ENCODE peak calls at places on chromosomes 1 and 21, in five cellular contexts. One of them, this sample, is unnamed.

GRCh38 chr1:173960625-173961024 is 43.5 kb upstream of the SERPINC1 start:
- DNase-seq in ascending aorta: no peak
- DNase-seq in DND-41: no peak
- DNase-seq in thoracic aorta: no peak
- DNase-seq in neural progenitor cell: no peak
- DNase-seq in this sample: no peak

GRCh38 chr1:245298781-245299180 is 144.0 kb downstream of the KIF26B start:
- DNase-seq in thoracic aorta: no peak
- DNase-seq in DND-41: no peak
- DNase-seq in neural progenitor cell: no peak
- DNase-seq in ascending aorta: no peak
- DNase-seq in this sample: no peak

GRCh38 chr1:6471969-6472368 is 6.0 kb upstream of the TNFRSF25 start:
- DNase-seq in ascending aorta: no peak
- DNase-seq in neural progenitor cell: no peak
- DNase-seq in DND-41: no peak
- DNase-seq in thoracic aorta: no peak
- DNase-seq in this sample: peak; percentile 87

GRCh38 chr1:172990598-172991215 is 60.0 kb downstream of the TNFSF18 start:
- DNase-seq in ascending aorta: no peak
- DNase-seq in DND-41: no peak
- DNase-seq in thoracic aorta: no peak
- DNase-seq in neural progenitor cell: no peak
- DNase-seq in this sample: no peak

GRCh38 chr21:46000731-46001641 is 19.4 kb downstream of the COL6A1 start:
- DNase-seq in thoracic aorta: peak; percentile 1
- DNase-seq in ascending aorta: peak; percentile 53
- DNase-seq in DND-41: no peak
- DNase-seq in neural progenitor cell: no peak
- DNase-seq in this sample: peak; percentile 43

GRCh38 chr21:38448619-38449186 is 49.6 kb downstream of the ERG start:
- DNase-seq in DND-41: no peak
- DNase-seq in ascending aorta: no peak
- DNase-seq in thoracic aorta: no peak
- DNase-seq in neural progenitor cell: peak; percentile 86
- DNase-seq in this sample: no peak

GRCh38 chr1:110610084-110610483 is 3.9 kb upstream of the KCNA2 start:
- DNase-seq in neural progenitor cell: no peak
- DNase-seq in DND-41: no peak
- DNase-seq in ascending aorta: peak; percentile 48
- DNase-seq in thoracic aorta: no peak
- DNase-seq in this sample: no peak

GRCh38 chr21:45004481-45005263 is 64.8 kb downstream of the SLX9 start:
- DNase-seq in DND-41: no peak
- DNase-seq in ascending aorta: peak; percentile 58
- DNase-seq in thoracic aorta: no peak
- DNase-seq in neural progenitor cell: no peak
- DNase-seq in this sample: peak; percentile 35

GRCh38 chr1:226655251-226656163 is 83.6 kb downstream of the ITPKB start:
- DNase-seq in ascending aorta: no peak
- DNase-seq in thoracic aorta: no peak
- DNase-seq in DND-41: peak; percentile 42
- DNase-seq in neural progenitor cell: no peak
- DNase-seq in this sample: peak; percentile 42

GRCh38 chr1:154599658-154600057 is 8.3 kb downstream of the ADAR start:
- DNase-seq in ascending aorta: no peak
- DNase-seq in DND-41: no peak
- DNase-seq in thoracic aorta: no peak
- DNase-seq in neural progenitor cell: no peak
- DNase-seq in this sample: no peak

GRCh38 chr1:2206813-2207488 is 12.4 kb upstream of the FAAP20 start:
- DNase-seq in thoracic aorta: no peak
- DNase-seq in neural progenitor cell: no peak
- DNase-seq in DND-41: no peak
- DNase-seq in ascending aorta: no peak
- DNase-seq in this sample: peak; percentile 58

GRCh38 chr1:198273901-198274300 is 117.1 kb downstream of the NEK7 start:
- DNase-seq in neural progenitor cell: no peak
- DNase-seq in thoracic aorta: no peak
- DNase-seq in ascending aorta: no peak
- DNase-seq in DND-41: no peak
- DNase-seq in this sample: no peak

GRCh38 chr21:31515253-31515652 is 144.2 kb upstream of the SOD1 start:
- DNase-seq in thoracic aorta: no peak
- DNase-seq in DND-41: no peak
- DNase-seq in ascending aorta: no peak
- DNase-seq in neural progenitor cell: no peak
- DNase-seq in this sample: no peak

GRCh38 chr1:153616885-153617428 is 832 bp upstream of the S100A14 start:
- DNase-seq in neural progenitor cell: no peak
- DNase-seq in DND-41: no peak
- DNase-seq in ascending aorta: no peak
- DNase-seq in thoracic aorta: no peak
- DNase-seq in this sample: no peak

DNA sequence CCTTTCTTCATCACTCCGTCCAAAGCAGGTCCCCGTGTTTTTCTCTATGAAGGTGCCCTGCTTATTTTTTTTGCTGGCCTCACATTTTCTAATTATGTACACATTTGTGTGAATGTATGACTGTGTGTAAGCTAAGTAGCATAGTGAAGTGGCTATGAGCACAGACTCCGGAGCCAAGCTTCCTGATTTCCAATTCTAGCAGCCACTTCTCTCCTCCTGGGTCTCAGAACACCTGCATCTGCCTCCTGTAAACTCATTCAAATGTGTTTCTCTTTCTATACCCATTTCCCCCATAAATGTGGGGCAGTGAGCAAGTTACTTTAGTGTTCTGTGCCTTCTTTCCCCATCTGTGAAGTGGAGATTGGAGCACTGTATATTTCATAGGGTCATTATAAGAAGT is 2.1 kb downstream of the SLAMF6 start:
- DNase-seq in thoracic aorta: no peak
- DNase-seq in DND-41: no peak
- DNase-seq in ascending aorta: no peak
- DNase-seq in neural progenitor cell: no peak
- DNase-seq in this sample: no peak
- H3K4me3 ChIP-seq in thoracic aorta: no peak overlapping the region
- H3K4me3 ChIP-seq in DND-41: no peak overlapping the region
- H3K4me3 ChIP-seq in ascending aorta: no peak overlapping the region
- H3K4me3 ChIP-seq in neural progenitor cell: no peak overlapping the region
- H3K4me3 ChIP-seq in this sample: no peak overlapping the region

GRCh38 chr1:100279358-100279923 is 13.4 kb downstream of the RTCA start:
- DNase-seq in neural progenitor cell: no peak
- DNase-seq in DND-41: no peak
- DNase-seq in thoracic aorta: no peak
- DNase-seq in ascending aorta: no peak
- DNase-seq in this sample: no peak
- H3K36me3 ChIP-seq in neural progenitor cell: peaks cover 39% of the 10 kb centered on the region
- H3K36me3 ChIP-seq in DND-41: peaks cover 89% of the 10 kb centered on the region
- H3K36me3 ChIP-seq in thoracic aorta: peaks cover 40% of the 10 kb centered on the region
- H3K36me3 ChIP-seq in ascending aorta: peaks cover 59% of the 10 kb centered on the region
- H3K36me3 ChIP-seq in this sample: no peaks in the 10 kb centered on the region

GRCh38 chr1:64507897-64508296 is 38.0 kb downstream of the CACHD1 start:
- DNase-seq in DND-41: no peak
- DNase-seq in neural progenitor cell: no peak
- DNase-seq in ascending aorta: no peak
- DNase-seq in thoracic aorta: no peak
- DNase-seq in this sample: no peak

GRCh38 chr1:64502924-64503323 is 33.0 kb downstream of the CACHD1 start:
- DNase-seq in DND-41: no peak
- DNase-seq in neural progenitor cell: no peak
- DNase-seq in thoracic aorta: no peak
- DNase-seq in ascending aorta: no peak
- DNase-seq in this sample: no peak

GRCh38 chr1:64505944-64506658 is 36.2 kb downstream of the CACHD1 start:
- DNase-seq in neural progenitor cell: no peak
- DNase-seq in ascending aorta: no peak
- DNase-seq in DND-41: no peak
- DNase-seq in thoracic aorta: no peak
- DNase-seq in this sample: peak; percentile 57

GRCh38 chr1:64508521-64509096 is 38.7 kb downstream of the CACHD1 start:
- DNase-seq in DND-41: no peak
- DNase-seq in neural progenitor cell: peak; percentile 43
- DNase-seq in ascending aorta: no peak
- DNase-seq in thoracic aorta: no peak
- DNase-seq in this sample: no peak

DNA sequence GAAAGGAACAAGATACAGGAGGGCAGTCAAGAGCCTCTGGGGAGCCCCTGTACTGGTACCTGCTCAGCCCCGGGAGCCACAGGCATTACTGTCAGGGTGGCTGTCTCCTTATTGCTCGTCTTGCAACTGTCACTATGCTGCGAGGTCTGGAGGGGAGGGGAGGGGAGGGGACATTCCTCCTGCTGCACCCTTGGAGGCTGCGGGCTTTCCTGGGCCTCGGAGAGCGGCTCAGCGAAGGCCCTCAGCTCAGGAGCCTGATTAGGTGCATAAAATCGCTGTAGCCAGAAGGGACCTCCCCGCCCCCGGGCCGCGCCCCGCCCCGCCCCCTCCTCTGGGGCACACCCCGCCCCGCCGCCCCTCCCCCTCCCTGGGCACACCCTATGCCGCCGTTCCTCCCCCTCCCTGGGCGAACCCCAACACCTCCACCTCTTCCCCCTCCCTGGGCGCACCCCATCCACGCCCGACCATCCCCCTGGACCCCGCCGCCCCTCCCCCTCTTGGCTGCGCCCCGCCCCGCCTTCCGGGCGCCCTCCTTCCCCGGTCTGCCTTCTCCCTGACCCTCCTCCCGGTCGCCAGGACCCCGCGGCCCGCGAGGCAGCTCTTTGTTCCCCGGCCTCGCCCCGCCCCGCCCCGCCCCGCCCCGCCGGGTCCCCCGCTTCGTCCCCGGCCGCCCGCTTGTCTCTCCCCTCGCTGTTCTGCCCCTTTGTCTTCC is 35.5 kb downstream of the CACHD1 start:
- DNase-seq in thoracic aorta: no peak
- DNase-seq in DND-41: no peak
- DNase-seq in neural progenitor cell: peak; percentile 89
- DNase-seq in ascending aorta: no peak
- DNase-seq in this sample: peak; percentile 78
- H3K4me3 ChIP-seq in thoracic aorta: peak overlapping the region; percentile 75
- H3K4me3 ChIP-seq in DND-41: no peak overlapping the region
- H3K4me3 ChIP-seq in neural progenitor cell: peak overlapping the region; percentile 42
- H3K4me3 ChIP-seq in ascending aorta: peak overlapping the region; percentile 62
- H3K4me3 ChIP-seq in this sample: no peak overlapping the region

GRCh38 chr1:204980870-204981405 is 62.1 kb upstream of the CNTN2 start:
- DNase-seq in neural progenitor cell: no peak
- DNase-seq in ascending aorta: no peak
- DNase-seq in thoracic aorta: no peak
- DNase-seq in DND-41: no peak
- DNase-seq in this sample: no peak
- H3K36me3 ChIP-seq in neural progenitor cell: no peaks in the 10 kb centered on the region
- H3K36me3 ChIP-seq in ascending aorta: peaks cover 2% of the 10 kb centered on the region
- H3K36me3 ChIP-seq in thoracic aorta: no peaks in the 10 kb centered on the region
- H3K36me3 ChIP-seq in DND-41: no peaks in the 10 kb centered on the region
- H3K36me3 ChIP-seq in this sample: no peaks in the 10 kb centered on the region

GRCh38 chr1:56590520-56591011 is 11.2 kb upstream of the PLPP3 start:
- DNase-seq in DND-41: no peak
- DNase-seq in ascending aorta: no peak
- DNase-seq in thoracic aorta: no peak
- DNase-seq in neural progenitor cell: no peak
- DNase-seq in this sample: no peak
- H3K4me3 ChIP-seq in DND-41: no peak overlapping the region
- H3K4me3 ChIP-seq in ascending aorta: no peak overlapping the region
- H3K4me3 ChIP-seq in thoracic aorta: no peak overlapping the region
- H3K4me3 ChIP-seq in neural progenitor cell: no peak overlapping the region
- H3K4me3 ChIP-seq in this sample: no peak overlapping the region

DNA sequence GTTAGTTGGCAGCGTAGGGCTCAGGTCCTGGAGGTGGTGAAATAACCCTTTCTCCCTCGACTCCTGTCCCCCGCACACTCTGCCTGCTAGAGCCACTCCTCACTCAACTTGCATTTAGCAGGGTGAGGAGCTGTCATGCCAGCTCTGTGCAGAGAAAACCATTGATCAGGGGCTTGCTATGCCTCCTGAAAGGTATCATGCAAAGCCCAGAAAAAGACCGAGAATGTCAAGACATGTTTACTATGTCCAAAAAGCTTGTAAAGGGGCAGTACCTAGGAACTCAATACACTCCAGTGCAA is 18.0 kb downstream of the ALDH4A1 start:
- DNase-seq in thoracic aorta: no peak
- DNase-seq in neural progenitor cell: no peak
- DNase-seq in ascending aorta: no peak
- DNase-seq in DND-41: no peak
- DNase-seq in this sample: no peak
- H3K36me3 ChIP-seq in thoracic aorta: no peaks in the 10 kb centered on the region
- H3K36me3 ChIP-seq in neural progenitor cell: no peaks in the 10 kb centered on the region
- H3K36me3 ChIP-seq in ascending aorta: peaks cover 5% of the 10 kb centered on the region
- H3K36me3 ChIP-seq in DND-41: peaks cover 7% of the 10 kb centered on the region
- H3K36me3 ChIP-seq in this sample: no peaks in the 10 kb centered on the region

This sample was measured in mucosa of descending colon.